ENCODE peak calls at places on chromosome 4, in ten cellular contexts. L, T, N, Y, D, V, Q, E, G and C are unnamed samples.

GRCh38 chr4:56062527-56062926 is 113.8 kb downstream of the CEP135 start:
- ATAC-seq in L (no peak), T (no peak), N (no peak), Y (no peak), D (no peak), V (no peak), Q (no peak), E (no peak), G (no peak), C (no peak)

GRCh38 chr4:154485127-154485773 is 6.3 kb downstream of the DCHS2 start:
- ATAC-seq in L (no peak), T (no peak), N (no peak), Y (no peak), D (no peak), V (no peak), Q (no peak), E (no peak), G (no peak), C (no peak)

GRCh38 chr4:79897174-79897573 is 175.9 kb downstream of the ANTXR2 start:
- ATAC-seq in L (no peak), T (no peak), N (no peak), Y (no peak), D (no peak), V (no peak), Q (no peak), E (no peak), G (no peak), C (no peak)

GRCh38 chr4:158291334-158292055 is 81.2 kb downstream of the TMEM144 start:
- ATAC-seq in L (no peak), T (no peak), N (no peak), Y (no peak), D (no peak), V (no peak), Q (no peak), E (no peak), G (no peak), C (no peak)

GRCh38 chr4:176230827-176231226 is 35.4 kb upstream of the SPATA4 start:
- ATAC-seq in L (no peak), T (no peak), N (peak), Y (no peak), D (no peak), V (no peak), Q (no peak), E (no peak), G (peak), C (no peak)

GRCh38 chr4:5052424-5052702 is 1.1 kb downstream of the STK32B start:
- ATAC-seq in L (no peak), T (no peak), N (no peak), Y (no peak), D (no peak), V (no peak), Q (peak), E (no peak), G (no peak), C (no peak)

GRCh38 chr4:140374130-140374477 is 658 bp downstream of the SCOC start:
- ATAC-seq in L (peak), T (no peak), N (peak), Y (no peak), D (no peak), V (no peak), Q (no peak), E (no peak), G (no peak), C (no peak)

GRCh38 chr4:141153751-141154510 is 20.7 kb upstream of the RNF150 start:
- ATAC-seq in L (no peak), T (no peak), N (peak), Y (no peak), D (no peak), V (peak), Q (peak), E (no peak), G (no peak), C (no peak)

GRCh38 chr4:47785196-47785595 is 52.7 kb downstream of the CORIN start:
- ATAC-seq in L (no peak), T (no peak), N (peak), Y (no peak), D (no peak), V (no peak), Q (no peak), E (no peak), G (no peak), C (no peak)

GRCh38 chr4:111991163-111991562 is 154.1 kb upstream of the FAM241A start:
- ATAC-seq in L (no peak), T (no peak), N (no peak), Y (no peak), D (no peak), V (peak), Q (no peak), E (no peak), G (no peak), C (no peak)

GRCh38 chr4:102799816-102800215 is 27.5 kb downstream of the UBE2D3 start:
- ATAC-seq in L (no peak), T (no peak), N (no peak), Y (no peak), D (peak), V (no peak), Q (no peak), E (no peak), G (no peak), C (no peak)

GRCh38 chr4:54663181-54663580 is 5.4 kb downstream of the KIT start:
- ATAC-seq in L (no peak), T (no peak), N (no peak), Y (no peak), D (no peak), V (no peak), Q (no peak), E (no peak), G (no peak), C (no peak)

GRCh38 chr4:129342820-129343219 is 246.9 kb downstream of the C4orf33 start:
- ATAC-seq in L (peak), T (no peak), N (peak), Y (no peak), D (no peak), V (peak), Q (peak), E (no peak), G (no peak), C (no peak)

GRCh38 chr4:139584784-139585183 is 28.8 kb upstream of the SETD7 start:
- ATAC-seq in L (no peak), T (no peak), N (no peak), Y (no peak), D (no peak), V (no peak), Q (no peak), E (no peak), G (no peak), C (no peak)

GRCh38 chr4:19497692-19498091 is 754.0 kb upstream of the SLIT2 start:
- ATAC-seq in L (no peak), T (no peak), N (no peak), Y (no peak), D (no peak), V (no peak), Q (no peak), E (no peak), G (no peak), C (no peak)

GRCh38 chr4:66741081-66741480 is 804.2 kb downstream of the CENPC start:
- ATAC-seq in L (peak), T (no peak), N (no peak), Y (no peak), D (no peak), V (no peak), Q (no peak), E (no peak), G (no peak), C (no peak)

GRCh38 chr4:38803833-38804653 is 548 bp downstream of the TLR1 start:
- ATAC-seq in L (no peak), T (peak), N (peak), Y (peak), D (no peak), V (peak), Q (peak), E (peak), G (no peak), C (peak)

GRCh38 chr4:36613999-36614398 is 332.6 kb downstream of the DTHD1 start:
- ATAC-seq in L (no peak), T (no peak), N (no peak), Y (no peak), D (no peak), V (no peak), Q (no peak), E (no peak), G (no peak), C (no peak)

GRCh38 chr4:159062381-159062780 is 40.5 kb upstream of the RAPGEF2 start:
- ATAC-seq in L (no peak), T (no peak), N (no peak), Y (no peak), D (no peak), V (no peak), Q (no peak), E (no peak), G (no peak), C (no peak)

GRCh38 chr4:183106839-183107238 is 7.8 kb downstream of the WWC2 start:
- ATAC-seq in L (peak), T (no peak), N (no peak), Y (no peak), D (no peak), V (no peak), Q (no peak), E (no peak), G (no peak), C (no peak)

GRCh38 chr4:158046345-158046744 is 126.5 kb downstream of the GASK1B start:
- ATAC-seq in L (no peak), T (no peak), N (no peak), Y (no peak), D (no peak), V (no peak), Q (no peak), E (no peak), G (no peak), C (no peak)

GRCh38 chr4:121375262-121375661 is 5.6 kb downstream of the QRFPR start:
- ATAC-seq in L (peak), T (no peak), N (no peak), Y (peak), D (no peak), V (no peak), Q (no peak), E (no peak), G (no peak), C (no peak)

GRCh38 chr4:173013232-173013932 is 155.2 kb upstream of the GALNT7 start:
- ATAC-seq in L (no peak), T (peak), N (peak), Y (peak), D (peak), V (peak), Q (peak), E (peak), G (peak), C (no peak)

GRCh38 chr4:16582526-16582925 is 315.9 kb downstream of the LDB2 start:
- ATAC-seq in L (no peak), T (no peak), N (no peak), Y (no peak), D (no peak), V (no peak), Q (no peak), E (no peak), G (no peak), C (no peak)

GRCh38 chr4:23853986-23854385 is 35.9 kb downstream of the PPARGC1A start:
- ATAC-seq in L (no peak), T (no peak), N (peak), Y (no peak), D (no peak), V (no peak), Q (no peak), E (no peak), G (no peak), C (no peak)